ENCODE peak calls at places on chromosomes 1 and 21, in seven cellular contexts. One of them, this sample, is unnamed.

GRCh38 chr21:17903029-17903806 is 84.1 kb upstream of the C21orf91 start:
- DNase-seq in HepG2: no peak
- DNase-seq in body of pancreas: no peak
- DNase-seq in Peyer's patch: no peak
- DNase-seq in HCT116: no peak
- DNase-seq in tibial nerve: no peak
- DNase-seq in heart left ventricle: no peak
- DNase-seq in this sample: no peak

GRCh38 chr1:155322953-155323728 is 2.4 kb downstream of the RUSC1 start:
- DNase-seq in Peyer's patch: peak
- DNase-seq in HCT116: peak
- DNase-seq in body of pancreas: peak
- DNase-seq in HepG2: peak
- DNase-seq in tibial nerve: peak
- DNase-seq in heart left ventricle: peak
- DNase-seq in this sample: peak

GRCh38 chr1:225442156-225442555 is 14.3 kb upstream of the LBR start:
- DNase-seq in Peyer's patch: no peak
- DNase-seq in HepG2: no peak
- DNase-seq in body of pancreas: no peak
- DNase-seq in heart left ventricle: no peak
- DNase-seq in tibial nerve: no peak
- DNase-seq in HCT116: no peak
- DNase-seq in this sample: no peak

GRCh38 chr1:150829751-150830150 is 21.7 kb upstream of the CTSK start:
- DNase-seq in heart left ventricle: no peak
- DNase-seq in body of pancreas: no peak
- DNase-seq in HCT116: no peak
- DNase-seq in Peyer's patch: no peak
- DNase-seq in tibial nerve: no peak
- DNase-seq in HepG2: no peak
- DNase-seq in this sample: no peak

GRCh38 chr21:39052718-39053117 is 130.5 kb downstream of the PSMG1 start:
- DNase-seq in HepG2: no peak
- DNase-seq in tibial nerve: no peak
- DNase-seq in body of pancreas: no peak
- DNase-seq in HCT116: no peak
- DNase-seq in Peyer's patch: no peak
- DNase-seq in heart left ventricle: no peak
- DNase-seq in this sample: no peak

GRCh38 chr1:30891223-30891552 is 17.4 kb downstream of the SDC3 start:
- DNase-seq in body of pancreas: no peak
- DNase-seq in tibial nerve: no peak
- DNase-seq in Peyer's patch: no peak
- DNase-seq in heart left ventricle: no peak
- DNase-seq in HCT116: no peak
- DNase-seq in HepG2: no peak
- DNase-seq in this sample: no peak

GRCh38 chr1:45617618-45618017 is 6.2 kb downstream of the CCDC17 start:
- DNase-seq in heart left ventricle: no peak
- DNase-seq in body of pancreas: no peak
- DNase-seq in HCT116: no peak
- DNase-seq in tibial nerve: no peak
- DNase-seq in HepG2: no peak
- DNase-seq in Peyer's patch: no peak
- DNase-seq in this sample: no peak

GRCh38 chr1:25030674-25031589 is 100.9 kb upstream of the RUNX3 start:
- DNase-seq in HCT116: no peak
- DNase-seq in tibial nerve: no peak
- DNase-seq in body of pancreas: no peak
- DNase-seq in HepG2: no peak
- DNase-seq in heart left ventricle: no peak
- DNase-seq in Peyer's patch: no peak
- DNase-seq in this sample: no peak

GRCh38 chr1:215243275-215244054 is 160.9 kb downstream of the KCNK2 start:
- DNase-seq in heart left ventricle: no peak
- DNase-seq in tibial nerve: no peak
- DNase-seq in Peyer's patch: no peak
- DNase-seq in HepG2: no peak
- DNase-seq in body of pancreas: no peak
- DNase-seq in HCT116: no peak
- DNase-seq in this sample: no peak

GRCh38 chr1:112957133-112957812 is 1.3 kb upstream of the SLC16A1 start:
- DNase-seq in HCT116: peak
- DNase-seq in body of pancreas: no peak
- DNase-seq in heart left ventricle: peak
- DNase-seq in HepG2: peak
- DNase-seq in tibial nerve: peak
- DNase-seq in Peyer's patch: no peak
- DNase-seq in this sample: peak

GRCh38 chr1:116232989-116233514 is 121.9 kb downstream of the MAB21L3 start:
- DNase-seq in body of pancreas: no peak
- DNase-seq in tibial nerve: no peak
- DNase-seq in HCT116: no peak
- DNase-seq in Peyer's patch: no peak
- DNase-seq in HepG2: no peak
- DNase-seq in heart left ventricle: no peak
- DNase-seq in this sample: no peak

GRCh38 chr1:84000196-84000885 is 1.4 kb upstream of the TTLL7 start:
- DNase-seq in heart left ventricle: no peak
- DNase-seq in Peyer's patch: no peak
- DNase-seq in body of pancreas: no peak
- DNase-seq in HCT116: no peak
- DNase-seq in tibial nerve: no peak
- DNase-seq in HepG2: no peak
- DNase-seq in this sample: no peak

GRCh38 chr1:245997471-245998258 is 509.4 kb downstream of the SMYD3 start:
- DNase-seq in Peyer's patch: no peak
- DNase-seq in HCT116: no peak
- DNase-seq in HepG2: no peak
- DNase-seq in body of pancreas: peak
- DNase-seq in heart left ventricle: peak
- DNase-seq in tibial nerve: no peak
- DNase-seq in this sample: no peak

GRCh38 chr1:230385173-230385480 is 41.0 kb downstream of the PGBD5 start:
- DNase-seq in Peyer's patch: no peak
- DNase-seq in tibial nerve: no peak
- DNase-seq in body of pancreas: no peak
- DNase-seq in heart left ventricle: no peak
- DNase-seq in HCT116: no peak
- DNase-seq in HepG2: no peak
- DNase-seq in this sample: no peak

GRCh38 chr1:31063636-31064035 is 1.9 kb downstream of the PUM1 start:
- DNase-seq in tibial nerve: no peak
- DNase-seq in body of pancreas: no peak
- DNase-seq in HCT116: no peak
- DNase-seq in heart left ventricle: no peak
- DNase-seq in Peyer's patch: no peak
- DNase-seq in HepG2: peak
- DNase-seq in this sample: no peak

GRCh38 chr1:2233997-2234761 is 6.1 kb downstream of the SKI start:
- DNase-seq in tibial nerve: peak
- DNase-seq in heart left ventricle: peak
- DNase-seq in Peyer's patch: peak
- DNase-seq in HepG2: peak
- DNase-seq in body of pancreas: peak
- DNase-seq in HCT116: no peak
- DNase-seq in this sample: peak

GRCh38 chr1:5286244-5286643 is 631.8 kb downstream of the AJAP1 start:
- DNase-seq in body of pancreas: no peak
- DNase-seq in HCT116: no peak
- DNase-seq in tibial nerve: no peak
- DNase-seq in heart left ventricle: no peak
- DNase-seq in HepG2: no peak
- DNase-seq in Peyer's patch: no peak
- DNase-seq in this sample: no peak

GRCh38 chr1:37794372-37795339 is 1.0 kb downstream of the MANEAL start:
- DNase-seq in Peyer's patch: no peak
- DNase-seq in body of pancreas: no peak
- DNase-seq in tibial nerve: no peak
- DNase-seq in HCT116: no peak
- DNase-seq in heart left ventricle: no peak
- DNase-seq in HepG2: no peak
- DNase-seq in this sample: no peak

GRCh38 chr1:25688390-25689119 is 72.0 kb downstream of the MAN1C1 start:
- DNase-seq in tibial nerve: no peak
- DNase-seq in Peyer's patch: no peak
- DNase-seq in heart left ventricle: no peak
- DNase-seq in HepG2: no peak
- DNase-seq in body of pancreas: no peak
- DNase-seq in HCT116: no peak
- DNase-seq in this sample: no peak

GRCh38 chr1:232568331-232568852 is 61.5 kb downstream of the SIPA1L2 start:
- DNase-seq in body of pancreas: no peak
- DNase-seq in HCT116: no peak
- DNase-seq in HepG2: no peak
- DNase-seq in tibial nerve: no peak
- DNase-seq in Peyer's patch: no peak
- DNase-seq in heart left ventricle: no peak
- DNase-seq in this sample: no peak

GRCh38 chr1:8809342-8809736 is 8.1 kb downstream of the RERE start:
- DNase-seq in Peyer's patch: no peak
- DNase-seq in heart left ventricle: no peak
- DNase-seq in HepG2: no peak
- DNase-seq in HCT116: no peak
- DNase-seq in tibial nerve: no peak
- DNase-seq in body of pancreas: no peak
- DNase-seq in this sample: no peak

GRCh38 chr1:112544011-112544688 is 35.4 kb downstream of the WNT2B start:
- DNase-seq in body of pancreas: no peak
- DNase-seq in heart left ventricle: no peak
- DNase-seq in HepG2: peak
- DNase-seq in tibial nerve: no peak
- DNase-seq in HCT116: peak
- DNase-seq in Peyer's patch: no peak
- DNase-seq in this sample: no peak

GRCh38 chr1:160619742-160620277 is 27.0 kb downstream of the SLAMF1 start:
- DNase-seq in body of pancreas: no peak
- DNase-seq in tibial nerve: no peak
- DNase-seq in HepG2: no peak
- DNase-seq in Peyer's patch: no peak
- DNase-seq in HCT116: no peak
- DNase-seq in heart left ventricle: no peak
- DNase-seq in this sample: no peak

GRCh38 chr1:38680801-38681510 is 178.6 kb downstream of the RRAGC start:
- DNase-seq in HCT116: no peak
- DNase-seq in body of pancreas: no peak
- DNase-seq in Peyer's patch: no peak
- DNase-seq in heart left ventricle: no peak
- DNase-seq in tibial nerve: no peak
- DNase-seq in HepG2: no peak
- DNase-seq in this sample: no peak

GRCh38 chr21:15289896-15290841 is 225.4 kb upstream of the NRIP1 start:
- DNase-seq in tibial nerve: no peak
- DNase-seq in HepG2: peak
- DNase-seq in heart left ventricle: no peak
- DNase-seq in body of pancreas: peak
- DNase-seq in Peyer's patch: peak
- DNase-seq in HCT116: no peak
- DNase-seq in this sample: no peak

GRCh38 chr1:33435096-33435820 is 4.4 kb upstream of the PHC2 start:
- DNase-seq in Peyer's patch: no peak
- DNase-seq in HCT116: no peak
- DNase-seq in tibial nerve: no peak
- DNase-seq in body of pancreas: no peak
- DNase-seq in HepG2: no peak
- DNase-seq in heart left ventricle: no peak
- DNase-seq in this sample: no peak

GRCh38 chr1:165828581-165829329 is 1.3 kb downstream of the UCK2 start:
- DNase-seq in HCT116: peak
- DNase-seq in Peyer's patch: peak
- DNase-seq in heart left ventricle: peak
- DNase-seq in body of pancreas: peak
- DNase-seq in HepG2: peak
- DNase-seq in tibial nerve: no peak
- DNase-seq in this sample: peak
- TF ChIP-seq POLR2A in HCT116: peak
- TF ChIP-seq POLR2A in Peyer's patch: no peak
- TF ChIP-seq POLR2A in heart left ventricle: no peak
- TF ChIP-seq POLR2A in body of pancreas: peak
- TF ChIP-seq POLR2A in HepG2: peak
- TF ChIP-seq POLR2A in tibial nerve: no peak
- TF ChIP-seq POLR2A in this sample: no peak

GRCh38 chr1:19006000-19006399 is 49.5 kb upstream of the IFFO2 start:
- DNase-seq in HepG2: no peak
- DNase-seq in heart left ventricle: no peak
- DNase-seq in tibial nerve: no peak
- DNase-seq in HCT116: peak
- DNase-seq in body of pancreas: peak
- DNase-seq in Peyer's patch: no peak
- DNase-seq in this sample: no peak
- H3K27ac ChIP-seq in HepG2: no peak
- H3K27ac ChIP-seq in heart left ventricle: no peak
- H3K27ac ChIP-seq in tibial nerve: no peak
- H3K27ac ChIP-seq in HCT116: no peak
- H3K27ac ChIP-seq in body of pancreas: peak
- H3K27ac ChIP-seq in Peyer's patch: no peak
- H3K27ac ChIP-seq in this sample: no peak

DNA sequence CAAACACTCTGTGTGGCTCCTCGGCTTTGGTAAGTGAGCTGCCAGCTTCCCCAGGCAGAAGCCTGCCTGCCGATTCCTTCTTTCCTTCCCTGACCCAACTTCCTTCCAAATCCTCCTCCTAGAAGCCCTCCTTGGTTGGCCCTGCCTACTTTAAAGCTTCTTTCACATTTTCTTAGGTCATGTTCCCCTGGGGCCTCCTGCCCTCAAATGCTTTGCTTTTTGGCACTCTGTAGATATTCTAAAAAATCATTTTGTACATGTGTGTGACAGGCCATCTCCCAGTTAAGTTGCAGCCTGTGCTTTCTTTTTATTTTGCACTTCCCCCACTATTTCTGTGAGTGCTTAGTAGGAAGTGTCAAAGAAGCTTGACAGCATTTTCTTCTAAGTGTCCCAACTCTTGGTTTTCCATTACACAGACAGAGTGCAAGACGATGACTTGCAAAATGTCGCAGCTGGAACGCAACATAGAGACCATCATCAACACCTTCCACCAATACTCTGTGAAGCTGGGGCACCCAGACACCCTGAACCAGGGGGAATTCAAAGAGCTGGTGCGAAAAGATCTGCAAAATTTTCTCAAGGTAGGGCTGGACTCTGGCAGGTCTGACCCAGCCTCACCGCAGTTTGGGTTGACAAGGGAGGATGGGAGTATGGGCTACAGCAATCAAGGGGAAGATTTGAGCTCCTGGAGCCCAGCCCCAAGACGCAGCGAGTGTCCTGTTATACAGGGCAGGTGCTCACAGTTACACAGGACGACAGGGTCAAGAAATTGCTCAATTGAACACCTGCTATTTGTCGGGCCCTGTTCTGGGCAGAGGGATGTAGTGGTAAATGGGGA is at the start of gene S100A9:
- DNase-seq in tibial nerve: no peak
- DNase-seq in HCT116: no peak
- DNase-seq in heart left ventricle: no peak
- DNase-seq in body of pancreas: no peak
- DNase-seq in HepG2: no peak
- DNase-seq in Peyer's patch: no peak
- DNase-seq in this sample: no peak
- TF ChIP-seq POLR2A in tibial nerve: no peak
- TF ChIP-seq POLR2A in HCT116: no peak
- TF ChIP-seq POLR2A in heart left ventricle: no peak
- TF ChIP-seq POLR2A in body of pancreas: peak
- TF ChIP-seq POLR2A in HepG2: no peak
- TF ChIP-seq POLR2A in Peyer's patch: no peak
- TF ChIP-seq POLR2A in this sample: no peak

GRCh38 chr1:203276916-203277535 is 28.3 kb upstream of the BTG2 start:
- DNase-seq in Peyer's patch: no peak
- DNase-seq in heart left ventricle: no peak
- DNase-seq in HepG2: no peak
- DNase-seq in body of pancreas: peak
- DNase-seq in tibial nerve: no peak
- DNase-seq in HCT116: no peak
- DNase-seq in this sample: peak
- H3K27ac ChIP-seq in Peyer's patch: peak
- H3K27ac ChIP-seq in heart left ventricle: peak
- H3K27ac ChIP-seq in HepG2: no peak
- H3K27ac ChIP-seq in body of pancreas: no peak
- H3K27ac ChIP-seq in tibial nerve: peak
- H3K27ac ChIP-seq in HCT116: no peak
- H3K27ac ChIP-seq in this sample: peak

This sample was measured in uterus.